ENCODE peak calls at places on chromosomes 7 and 10, in nine cellular contexts. J is NB4, B is progenitor cell of endocrine pancreas, Y is brain microvascular endothelial cell, F is AG10803, K is fibroblast of lung, G is GM13976, H is LNCaP clone FGC, V is left ventricle myocardium inferior. I is an unnamed sample.

GRCh38 chr7:152130658-152131590 is 105.5 kb downstream of the GALNT11 start:
- DNase-seq in F (no peak), Y (no peak), K (no peak), J (no peak), V (no peak), B (no peak), H (no peak), G (no peak), I (no peak)

GRCh38 chr7:116544488-116544887 is 19.7 kb downstream of the CAV1 start:
- DNase-seq in K (no peak), H (no peak), V (no peak), G (no peak), B (no peak), Y (no peak), J (no peak), F (no peak), I (no peak)

GRCh38 chr10:32982293-32982709 is 24.3 kb upstream of the ITGB1 start:
- DNase-seq in G (no peak), H (no peak), B (no peak), F (peak), V (no peak), J (no peak), Y (peak), K (peak), I (no peak)

GRCh38 chr10:72719941-72720592 is 28.1 kb downstream of the MCU start:
- DNase-seq in V (no peak), J (no peak), B (no peak), G (no peak), H (no peak), Y (no peak), K (no peak), F (no peak), I (no peak)

GRCh38 chr10:33559105-33559504 is 224.6 kb upstream of the NRP1 start:
- DNase-seq in B (no peak), J (no peak), G (no peak), V (no peak), K (peak), H (no peak), Y (peak), F (peak), I (no peak)

GRCh38 chr10:68597407-68597806 is 37.3 kb downstream of the TET1 start:
- DNase-seq in K (no peak), F (no peak), H (no peak), Y (no peak), V (no peak), G (no peak), B (no peak), J (no peak), I (no peak)

GRCh38 chr7:130421685-130422084 is 19.1 kb downstream of the CEP41 start:
- DNase-seq in F (peak), G (no peak), K (peak), V (no peak), H (no peak), J (peak), B (no peak), Y (no peak), I (no peak)

GRCh38 chr10:97596101-97597055 is 6.9 kb downstream of the C10orf62 start:
- DNase-seq in G (no peak), J (no peak), B (no peak), H (no peak), K (peak), Y (peak), V (no peak), F (peak), I (no peak)

GRCh38 chr10:124249812-124250432 is 156.5 kb upstream of the CHST15 start:
- DNase-seq in B (no peak), K (no peak), H (no peak), J (peak), V (no peak), Y (no peak), F (no peak), G (no peak), I (no peak)

GRCh38 chr10:91668935-91669334 is 36.1 kb upstream of the PPP1R3C start:
- DNase-seq in J (no peak), G (no peak), Y (no peak), K (no peak), H (no peak), V (no peak), B (no peak), F (no peak), I (no peak)

GRCh38 chr10:132698761-132699391 is 87.1 kb downstream of the NKX6-2 start:
- DNase-seq in F (no peak), G (no peak), K (no peak), J (no peak), V (peak), H (no peak), B (no peak), Y (no peak), I (peak)

GRCh38 chr7:1693419-1693990 is 23.4 kb downstream of the ELFN1 start:
- DNase-seq in K (no peak), J (no peak), F (no peak), B (no peak), Y (no peak), H (no peak), V (peak), G (peak), I (peak)

GRCh38 chr7:1534330-1535099 is 4.0 kb downstream of the MAFK start:
- DNase-seq in J (no peak), V (no peak), G (no peak), B (no peak), Y (no peak), K (no peak), F (no peak), H (no peak), I (no peak)

GRCh38 chr10:123870260-123870659 is 21.3 kb downstream of the CPXM2 start:
- DNase-seq in K (no peak), F (no peak), G (no peak), V (no peak), J (no peak), B (no peak), Y (no peak), H (no peak), I (no peak)

GRCh38 chr7:16615234-16615633 is 30.3 kb downstream of the ANKMY2 start:
- DNase-seq in Y (no peak), J (no peak), K (no peak), H (no peak), G (no peak), B (no peak), V (no peak), F (no peak), I (no peak)

GRCh38 chr10:46551701-46552525 is 4.5 kb downstream of the GPRIN2 start:
- DNase-seq in V (peak), G (no peak), Y (no peak), B (peak), H (no peak), K (no peak), J (no peak), F (no peak), I (peak)

GRCh38 chr7:105885386-105886111 is 9.2 kb upstream of the ATXN7L1 start:
- DNase-seq in H (no peak), F (peak), G (no peak), B (no peak), K (peak), V (no peak), J (no peak), Y (no peak), I (no peak)

GRCh38 chr10:110337401-110337800 is 32.7 kb upstream of the SMNDC1 start:
- DNase-seq in F (no peak), H (no peak), Y (no peak), B (no peak), K (no peak), V (no peak), G (no peak), J (no peak), I (no peak)

GRCh38 chr7:17013204-17013603 is 131.4 kb upstream of the AGR3 start:
- DNase-seq in K (no peak), B (no peak), Y (no peak), V (no peak), G (no peak), H (no peak), F (no peak), J (no peak), I (no peak)

GRCh38 chr10:49593998-49594397 is 16.1 kb upstream of the SLC18A3 start:
- DNase-seq in B (no peak), G (no peak), H (no peak), Y (no peak), K (no peak), V (no peak), F (no peak), J (no peak), I (no peak)

GRCh38 chr10:21926358-21926890 is 77.1 kb downstream of the DNAJC1 start:
- DNase-seq in Y (no peak), V (no peak), K (no peak), F (no peak), G (no peak), H (no peak), B (no peak), J (no peak), I (no peak)

GRCh38 chr10:26361351-26361750 is 76.8 kb upstream of the APBB1IP start:
- DNase-seq in J (no peak), K (no peak), G (no peak), V (no peak), F (no peak), Y (no peak), B (no peak), H (no peak), I (no peak)

GRCh38 chr7:143931739-143932138 is 3.3 kb upstream of the OR2F2 start:
- DNase-seq in V (no peak), Y (no peak), B (no peak), J (no peak), G (no peak), F (peak), K (no peak), H (no peak), I (no peak)

GRCh38 chr7:135744938-135745701 is 3.5 kb downstream of the FAM180A start:
- DNase-seq in V (no peak), J (no peak), H (no peak), B (no peak), F (peak), G (no peak), Y (peak), K (peak), I (no peak)

GRCh38 chr7:102728-103127 is 89.6 kb upstream of the FAM20C start:
- DNase-seq in K (peak), F (peak), B (no peak), H (no peak), V (no peak), Y (no peak), G (no peak), J (peak), I (no peak)

GRCh38 chr7:4136501-4137110 is 545.5 kb upstream of the FOXK1 start:
- DNase-seq in J (peak), F (no peak), Y (no peak), B (no peak), K (no peak), H (no peak), G (no peak), V (no peak), I (no peak)

GRCh38 chr7:40008218-40008815 is 58.3 kb downstream of the CDK13 start:
- DNase-seq in V (no peak), Y (peak), G (no peak), F (peak), H (no peak), B (no peak), J (no peak), K (peak), I (no peak)

GRCh38 chr7:100824499-100825214 is 2.7 kb downstream of the EPHB4 start:
- DNase-seq in B (no peak), H (no peak), J (peak), Y (no peak), G (no peak), V (no peak), F (peak), K (no peak), I (no peak)

GRCh38 chr7:157700237-157701005 is 363.6 kb downstream of the DNAJB6 start:
- DNase-seq in B (no peak), K (no peak), Y (no peak), J (no peak), V (no peak), G (no peak), H (no peak), F (no peak), I (peak)

GRCh38 chr7:157903715-157904114 is 566.9 kb downstream of the DNAJB6 start:
- DNase-seq in V (no peak), Y (no peak), K (no peak), G (no peak), F (no peak), H (no peak), B (no peak), J (no peak), I (no peak)

GRCh38 chr10:78937800-78938694 is 130.7 kb upstream of the ZMIZ1 start:
- DNase-seq in G (peak), Y (no peak), H (no peak), V (no peak), J (peak), F (no peak), B (no peak), K (no peak), I (no peak)
- TF ChIP-seq CTCF in G (no peak), Y (peak), H (no peak), V (no peak), J (peak), F (no peak), B (peak), K (no peak), I (no peak)

GRCh38 chr7:156560075-156560474 is 80.5 kb upstream of the RNF32 start:
- DNase-seq in Y (no peak), F (no peak), V (no peak), H (no peak), K (no peak), B (no peak), J (peak), G (no peak), I (no peak)
- TF ChIP-seq CTCF in Y (no peak), F (no peak), V (no peak), H (peak), K (no peak), B (peak), J (peak), G (no peak), I (peak)

DNA sequence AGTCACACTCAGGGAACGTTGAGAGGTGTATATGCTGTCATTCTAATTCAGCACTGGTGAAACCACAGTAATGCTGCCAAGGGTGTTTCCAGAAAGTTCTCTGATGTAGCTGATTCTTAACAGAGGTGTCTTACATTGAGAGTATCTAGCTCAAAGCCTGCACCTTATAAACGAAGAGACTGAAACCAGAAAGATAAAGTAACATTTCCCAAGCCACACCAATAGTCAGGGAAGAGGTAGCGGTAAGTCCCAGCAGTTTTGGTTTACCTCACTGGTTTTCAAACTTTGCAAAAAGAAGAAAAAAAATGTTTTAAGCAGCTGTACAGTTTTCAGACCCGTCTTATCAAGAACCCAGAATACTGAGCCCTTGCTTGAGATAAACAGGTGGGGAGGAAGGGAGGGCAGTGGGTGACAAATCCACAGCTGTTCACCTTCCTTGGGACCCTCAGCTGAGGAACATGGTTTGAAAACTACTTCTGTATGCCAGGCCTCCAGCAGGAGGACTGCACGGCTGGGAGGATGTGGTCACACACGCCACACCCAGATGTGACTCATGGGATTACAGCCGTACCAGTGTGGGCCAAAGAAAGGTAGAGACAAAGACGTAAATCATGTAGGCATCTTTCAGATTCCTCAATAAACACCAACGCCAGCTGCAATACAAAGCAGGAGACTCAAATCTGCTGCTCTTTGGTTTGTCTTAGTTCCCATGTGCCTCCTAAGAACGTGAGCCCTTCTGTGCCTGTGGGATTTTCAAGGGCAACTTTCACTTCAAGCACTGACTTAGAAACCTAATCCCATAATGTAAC is 64.0 kb upstream of the GSDME start:
- DNase-seq in K (peak), J (peak), G (peak), V (peak), H (no peak), F (peak), Y (peak), B (no peak), I (no peak)
- TF ChIP-seq CTCF in K (peak), J (peak), G (peak), V (peak), H (no peak), F (peak), Y (peak), B (no peak), I (no peak)

GRCh38 chr10:8247191-8247590 is 192.7 kb downstream of the GATA3 start:
- DNase-seq in H (no peak), V (no peak), Y (no peak), K (no peak), J (no peak), F (no peak), B (no peak), G (no peak), I (no peak)

GRCh38 chr10:8248868-8249267 is 194.4 kb downstream of the GATA3 start:
- DNase-seq in K (no peak), Y (no peak), F (no peak), B (no peak), H (no peak), J (no peak), V (no peak), G (no peak), I (no peak)

GRCh38 chr10:8242295-8242872 is 187.9 kb downstream of the GATA3 start:
- DNase-seq in Y (no peak), H (no peak), G (no peak), F (no peak), B (no peak), J (no peak), K (no peak), V (no peak), I (no peak)

GRCh38 chr10:8245131-8246117 is 190.9 kb downstream of the GATA3 start:
- DNase-seq in J (no peak), G (peak), F (no peak), H (no peak), B (no peak), K (no peak), V (no peak), Y (no peak), I (no peak)

GRCh38 chr10:8246548-8246947 is 192.1 kb downstream of the GATA3 start:
- DNase-seq in J (no peak), Y (no peak), F (no peak), G (no peak), K (no peak), B (no peak), V (no peak), H (no peak), I (no peak)
- TF ChIP-seq CTCF in J (no peak), Y (no peak), F (no peak), G (no peak), K (no peak), B (no peak), V (no peak), H (no peak), I (no peak)

DNA sequence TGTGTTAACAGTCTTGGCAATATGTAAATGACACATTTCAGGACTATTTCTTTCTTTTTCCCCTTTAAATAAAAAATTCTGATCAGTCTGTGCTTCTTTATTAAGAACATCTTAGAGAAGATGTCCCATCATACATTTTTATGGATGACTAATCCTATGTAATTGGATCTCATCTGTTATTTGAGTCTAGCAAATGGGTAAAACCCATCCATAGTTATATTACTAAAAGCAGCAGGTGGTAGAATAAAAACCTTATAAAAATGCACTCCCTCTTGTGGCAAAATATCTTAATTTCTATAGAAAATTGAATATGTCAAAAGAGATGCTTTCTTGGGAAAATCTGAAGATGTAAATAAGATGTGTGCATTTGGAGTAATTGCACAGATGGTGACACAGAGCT is 35.3 kb downstream of the TRRAP start:
- DNase-seq in Y (no peak), G (no peak), K (peak), J (no peak), H (no peak), V (no peak), B (no peak), F (peak), I (no peak)
- TF ChIP-seq CTCF in Y (no peak), G (no peak), K (no peak), J (no peak), H (no peak), V (no peak), B (no peak), F (peak), I (no peak)

GRCh38 chr10:101219137-101219945 is 9.9 kb downstream of the LBX1 start:
- DNase-seq in B (no peak), K (no peak), J (no peak), V (no peak), F (no peak), G (no peak), H (peak), Y (no peak), I (no peak)

GRCh38 chr10:101218423-101219136 is 10.7 kb downstream of the LBX1 start:
- DNase-seq in V (no peak), Y (no peak), K (no peak), G (no peak), F (no peak), J (no peak), H (no peak), B (no peak), I (no peak)

GRCh38 chr10:101216207-101216607 is 13.1 kb downstream of the LBX1 start:
- DNase-seq in B (no peak), F (no peak), K (no peak), Y (no peak), H (no peak), V (no peak), G (no peak), J (no peak), I (no peak)

GRCh38 chr10:101216631-101217425 is 12.4 kb downstream of the LBX1 start:
- DNase-seq in H (no peak), K (no peak), V (no peak), J (no peak), Y (no peak), G (no peak), F (no peak), B (no peak), I (no peak)

GRCh38 chr10:101217450-101218281 is 11.6 kb downstream of the LBX1 start:
- DNase-seq in G (peak), B (peak), H (no peak), K (peak), F (peak), Y (no peak), J (no peak), V (no peak), I (no peak)
- TF ChIP-seq CTCF in G (peak), B (peak), H (no peak), K (peak), F (peak), Y (peak), J (no peak), V (peak), I (peak)

DNA sequence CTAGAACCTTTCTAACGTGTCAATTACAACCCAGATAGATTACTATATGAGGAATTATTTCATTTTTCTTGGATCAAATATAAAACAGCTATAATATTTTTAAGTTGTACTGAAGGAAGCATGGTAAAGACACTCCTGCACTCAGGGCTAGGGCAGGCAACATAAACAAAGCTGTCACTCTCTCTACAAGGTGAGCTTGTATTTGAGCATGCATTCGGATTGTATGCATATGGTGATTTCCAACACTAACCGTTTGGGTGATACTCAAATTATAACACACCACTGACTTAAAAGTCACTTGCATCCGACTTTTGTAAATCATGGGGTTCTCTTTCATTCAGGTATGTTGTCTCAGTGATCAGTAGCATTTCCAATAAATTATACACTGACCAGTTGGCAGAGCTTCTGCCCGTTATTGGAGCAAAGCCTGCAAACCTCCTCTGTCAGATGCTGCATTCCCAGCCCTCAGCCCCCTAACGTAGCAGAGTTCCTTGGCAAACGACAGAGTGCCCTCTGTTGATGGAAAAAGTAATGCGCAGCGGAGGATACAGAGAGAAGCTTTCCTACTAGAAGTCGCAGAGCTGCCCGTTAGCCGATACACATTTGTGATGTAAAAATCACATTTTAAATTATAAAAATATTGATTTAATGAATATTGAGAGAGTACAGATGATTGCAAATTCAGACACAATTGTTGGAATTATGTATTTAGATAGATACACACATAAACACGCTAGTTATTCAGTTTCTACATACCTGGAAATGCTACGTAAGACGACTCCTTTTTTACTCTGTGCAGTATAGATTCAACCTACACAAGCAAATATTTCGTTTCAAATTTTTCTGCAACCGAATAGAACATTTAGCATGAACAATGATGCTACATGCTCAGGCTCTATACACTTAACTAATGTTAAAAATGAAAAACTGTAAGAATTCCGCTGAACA is 173.9 kb upstream of the SP4 start:
- DNase-seq in B (peak), K (peak), H (no peak), F (peak), J (peak), Y (peak), V (no peak), G (peak), I (peak)
- TF ChIP-seq CTCF in B (peak), K (peak), H (peak), F (peak), J (peak), Y (peak), V (peak), G (peak), I (peak)

GRCh38 chr10:75244487-75245353 is 9.0 kb upstream of the COMTD1 start:
- DNase-seq in B (no peak), K (no peak), V (no peak), F (no peak), J (no peak), Y (no peak), H (peak), G (no peak), I (no peak)
- TF ChIP-seq CTCF in B (no peak), K (no peak), V (no peak), F (no peak), J (no peak), Y (no peak), H (no peak), G (no peak), I (no peak)

I was measured in type B pancreatic cell.